ENCODE peak calls at places on chromosomes 12 and 14, in four cellular contexts. E is right atrium auricular region, T is neural crest cell, W is kidney tubule cell. J is an unnamed sample.

GRCh38 chr14:59897757-59898383 is 22.1 kb upstream of the LRRC9 start:
- DNase-seq in W (peak; percentile 45), T (peak; percentile 6), E (no peak), J (no peak)

GRCh38 chr12:79692860-79693605 is 2.3 kb upstream of the PAWR start:
- DNase-seq in T (no peak), E (no peak), W (no peak), J (no peak)

GRCh38 chr14:65962952-65963351 is 523.2 kb upstream of the CCDC196 start:
- DNase-seq in W (no peak), T (no peak), E (no peak), J (no peak)

GRCh38 chr12:58988643-58989042 is 68.3 kb upstream of the LRIG3 start:
- DNase-seq in T (no peak), W (no peak), E (no peak), J (no peak)

GRCh38 chr14:102776761-102777710 is at the start of gene TRAF3:
- DNase-seq in T (peak; percentile 30), E (no peak), W (peak; percentile 88), J (no peak)

GRCh38 chr12:95551305-95551704 is at the start of gene USP44:
- DNase-seq in W (no peak), T (peak; percentile 29), E (no peak), J (no peak)

GRCh38 chr14:105317546-105317945 is 3.0 kb downstream of the PACS2 start:
- DNase-seq in T (no peak), W (peak; percentile 69), E (peak; percentile 68), J (no peak)

GRCh38 chr12:19946549-19946948 is 421.8 kb upstream of the PDE3A start:
- DNase-seq in T (no peak), E (no peak), W (peak; percentile 69), J (no peak)

J was measured in coronary artery.